ENCODE peak calls at places on chromosomes 4 and X, in nine cellular contexts. One of them, this sample, is unnamed.

GRCh38 chr4:42172921-42173320 is 20.5 kb upstream of the BEND4 start:
- DNase-seq in osteocyte: no peak
- DNase-seq in NB4: no peak
- DNase-seq in neural crest cell: no peak
- DNase-seq in nephron progenitor cell: no peak
- DNase-seq in cardiac fibroblast: no peak
- DNase-seq in ovary: no peak
- DNase-seq in HFF-Myc: no peak
- DNase-seq in kidney epithelial cell: no peak
- DNase-seq in this sample: no peak

GRCh38 chrX:143934542-143934941 is 50.7 kb downstream of the UBE2NL start:
- DNase-seq in HFF-Myc: no peak
- DNase-seq in nephron progenitor cell: peak
- DNase-seq in osteocyte: no peak
- DNase-seq in neural crest cell: no peak
- DNase-seq in NB4: no peak
- DNase-seq in kidney epithelial cell: no peak
- DNase-seq in cardiac fibroblast: no peak
- DNase-seq in ovary: no peak
- DNase-seq in this sample: no peak

GRCh38 chr4:139901516-139902327 is 236.1 kb downstream of the MGST2 start:
- DNase-seq in ovary: no peak
- DNase-seq in HFF-Myc: no peak
- DNase-seq in kidney epithelial cell: no peak
- DNase-seq in neural crest cell: no peak
- DNase-seq in cardiac fibroblast: no peak
- DNase-seq in osteocyte: no peak
- DNase-seq in nephron progenitor cell: no peak
- DNase-seq in NB4: no peak
- DNase-seq in this sample: no peak

GRCh38 chr4:119113033-119113655 is 22.5 kb upstream of the MYOZ2 start:
- DNase-seq in cardiac fibroblast: peak
- DNase-seq in ovary: no peak
- DNase-seq in HFF-Myc: peak
- DNase-seq in neural crest cell: no peak
- DNase-seq in osteocyte: no peak
- DNase-seq in kidney epithelial cell: peak
- DNase-seq in nephron progenitor cell: no peak
- DNase-seq in NB4: peak
- DNase-seq in this sample: no peak

GRCh38 chr4:133618963-133619362 is 469.9 kb downstream of the PCDH10 start:
- DNase-seq in NB4: peak
- DNase-seq in HFF-Myc: no peak
- DNase-seq in cardiac fibroblast: no peak
- DNase-seq in nephron progenitor cell: no peak
- DNase-seq in neural crest cell: no peak
- DNase-seq in ovary: no peak
- DNase-seq in kidney epithelial cell: no peak
- DNase-seq in osteocyte: no peak
- DNase-seq in this sample: no peak

GRCh38 chr4:114615435-114615834 is 16.8 kb downstream of the UGT8 start:
- DNase-seq in neural crest cell: no peak
- DNase-seq in nephron progenitor cell: no peak
- DNase-seq in cardiac fibroblast: no peak
- DNase-seq in ovary: no peak
- DNase-seq in HFF-Myc: no peak
- DNase-seq in NB4: no peak
- DNase-seq in kidney epithelial cell: no peak
- DNase-seq in osteocyte: no peak
- DNase-seq in this sample: no peak

GRCh38 chr4:78057135-78057599 is at the start of gene FRAS1:
- DNase-seq in cardiac fibroblast: no peak
- DNase-seq in NB4: no peak
- DNase-seq in neural crest cell: peak
- DNase-seq in osteocyte: no peak
- DNase-seq in ovary: peak
- DNase-seq in HFF-Myc: peak
- DNase-seq in kidney epithelial cell: no peak
- DNase-seq in nephron progenitor cell: peak
- DNase-seq in this sample: no peak

GRCh38 chrX:12080265-12080664 is 58.0 kb upstream of the FRMPD4 start:
- DNase-seq in cardiac fibroblast: peak
- DNase-seq in neural crest cell: no peak
- DNase-seq in NB4: peak
- DNase-seq in kidney epithelial cell: no peak
- DNase-seq in osteocyte: no peak
- DNase-seq in ovary: no peak
- DNase-seq in HFF-Myc: no peak
- DNase-seq in nephron progenitor cell: peak
- DNase-seq in this sample: no peak

GRCh38 chrX:150649096-150649870 is 43.9 kb upstream of the MTMR1 start:
- DNase-seq in NB4: no peak
- DNase-seq in nephron progenitor cell: no peak
- DNase-seq in kidney epithelial cell: no peak
- DNase-seq in HFF-Myc: no peak
- DNase-seq in osteocyte: no peak
- DNase-seq in ovary: peak
- DNase-seq in cardiac fibroblast: peak
- DNase-seq in neural crest cell: no peak
- DNase-seq in this sample: no peak

DNA sequence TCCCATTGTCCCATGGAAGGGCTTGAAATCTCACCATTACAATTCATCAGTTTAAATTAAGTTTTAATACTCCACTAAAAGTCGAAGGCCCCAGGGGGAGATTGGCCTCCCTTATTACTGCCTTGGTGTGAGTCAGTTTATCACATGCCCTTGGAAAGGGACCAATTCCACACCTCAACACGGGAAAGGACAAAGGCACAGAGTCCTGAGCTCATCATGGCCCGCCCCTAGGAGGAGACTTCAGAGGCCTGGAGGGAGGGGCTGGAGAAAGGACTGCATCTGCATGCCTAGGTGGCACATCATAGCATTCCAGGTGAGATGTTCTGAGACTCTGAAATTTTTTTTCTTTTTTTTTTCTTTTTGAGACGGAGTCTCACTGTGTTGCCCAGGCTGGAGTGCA is 2.8 kb upstream of the SEL1L3 start:
- DNase-seq in cardiac fibroblast: peak
- DNase-seq in nephron progenitor cell: no peak
- DNase-seq in osteocyte: no peak
- DNase-seq in NB4: no peak
- DNase-seq in kidney epithelial cell: peak
- DNase-seq in HFF-Myc: no peak
- DNase-seq in ovary: no peak
- DNase-seq in neural crest cell: no peak
- DNase-seq in this sample: no peak
- TF ChIP-seq CTCF in cardiac fibroblast: no peak
- TF ChIP-seq CTCF in nephron progenitor cell: no peak
- TF ChIP-seq CTCF in osteocyte: no peak
- TF ChIP-seq CTCF in NB4: no peak
- TF ChIP-seq CTCF in kidney epithelial cell: no peak
- TF ChIP-seq CTCF in HFF-Myc: no peak
- TF ChIP-seq CTCF in ovary: no peak
- TF ChIP-seq CTCF in neural crest cell: no peak
- TF ChIP-seq CTCF in this sample: no peak

DNA sequence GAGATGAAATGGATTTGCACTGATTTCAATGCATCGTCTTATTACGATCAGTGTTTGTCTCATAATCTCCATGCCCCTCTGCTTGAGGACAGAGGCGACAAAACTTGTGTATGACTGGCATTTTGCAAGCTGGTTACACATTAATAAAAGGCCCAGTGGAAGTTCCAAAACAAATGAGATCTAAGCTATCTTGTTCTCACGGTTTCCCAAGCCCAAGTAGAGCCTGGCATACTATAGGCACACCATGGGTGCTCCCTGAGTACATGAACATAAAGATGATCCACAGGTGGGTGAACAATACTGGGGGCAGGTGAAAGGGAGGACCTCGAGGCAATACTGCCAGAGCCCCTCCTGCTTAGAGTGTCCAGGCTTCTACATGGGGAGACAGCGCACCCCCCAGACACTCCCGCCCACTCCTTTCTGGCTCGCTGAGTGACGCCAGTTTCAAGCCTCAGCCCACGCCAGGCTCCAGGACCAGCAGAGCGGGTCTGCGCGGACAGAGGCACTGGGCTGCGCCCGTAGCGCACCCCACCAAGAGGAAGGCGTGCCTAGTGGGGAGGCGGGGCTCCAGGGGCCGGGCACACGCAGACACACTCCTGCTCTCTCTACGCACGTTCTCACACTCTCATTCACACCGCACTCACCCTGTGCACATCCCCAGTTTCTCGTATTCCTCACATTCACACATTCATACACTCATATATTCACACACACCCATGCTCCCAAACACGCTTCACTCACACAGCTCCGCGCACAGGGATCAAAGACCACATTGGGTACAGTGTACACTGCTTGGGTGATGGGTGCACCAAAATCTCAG is 8.9 kb upstream of the GSX2 start:
- DNase-seq in NB4: no peak
- DNase-seq in nephron progenitor cell: peak
- DNase-seq in HFF-Myc: no peak
- DNase-seq in cardiac fibroblast: no peak
- DNase-seq in ovary: peak
- DNase-seq in kidney epithelial cell: no peak
- DNase-seq in osteocyte: no peak
- DNase-seq in neural crest cell: no peak
- DNase-seq in this sample: no peak
- TF ChIP-seq CTCF in NB4: no peak
- TF ChIP-seq CTCF in nephron progenitor cell: no peak
- TF ChIP-seq CTCF in HFF-Myc: no peak
- TF ChIP-seq CTCF in cardiac fibroblast: no peak
- TF ChIP-seq CTCF in ovary: no peak
- TF ChIP-seq CTCF in kidney epithelial cell: no peak
- TF ChIP-seq CTCF in osteocyte: no peak
- TF ChIP-seq CTCF in neural crest cell: no peak
- TF ChIP-seq CTCF in this sample: no peak

DNA sequence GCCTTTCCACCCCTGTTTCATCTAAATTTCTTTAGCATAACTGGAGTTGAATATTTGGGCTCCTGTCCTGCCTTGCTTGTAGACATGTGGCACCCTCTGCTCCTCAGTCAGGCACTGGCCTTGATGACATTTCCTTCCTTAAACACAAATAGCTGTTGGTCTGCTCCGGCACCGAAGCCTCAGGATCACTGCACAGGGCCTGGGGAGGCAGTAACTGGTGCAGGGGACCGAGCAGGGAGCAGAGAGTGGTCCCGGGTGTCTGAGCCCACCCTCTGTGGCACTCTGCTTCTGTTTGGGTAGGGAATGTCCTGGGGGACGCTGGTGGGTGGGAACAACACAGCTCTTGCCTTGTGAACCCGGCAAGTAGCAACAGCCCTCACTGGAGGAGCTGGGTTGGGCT is 13.6 kb downstream of the RGS12 start:
- DNase-seq in NB4: no peak
- DNase-seq in neural crest cell: no peak
- DNase-seq in ovary: no peak
- DNase-seq in nephron progenitor cell: no peak
- DNase-seq in kidney epithelial cell: no peak
- DNase-seq in osteocyte: no peak
- DNase-seq in HFF-Myc: no peak
- DNase-seq in cardiac fibroblast: no peak
- DNase-seq in this sample: no peak
- TF ChIP-seq CTCF in NB4: no peak
- TF ChIP-seq CTCF in neural crest cell: no peak
- TF ChIP-seq CTCF in ovary: no peak
- TF ChIP-seq CTCF in nephron progenitor cell: no peak
- TF ChIP-seq CTCF in kidney epithelial cell: no peak
- TF ChIP-seq CTCF in osteocyte: no peak
- TF ChIP-seq CTCF in HFF-Myc: no peak
- TF ChIP-seq CTCF in cardiac fibroblast: no peak
- TF ChIP-seq CTCF in this sample: no peak

GRCh38 chr4:181376058-181376457 is 867.1 kb upstream of the TENM3 start:
- DNase-seq in cardiac fibroblast: no peak
- DNase-seq in osteocyte: no peak
- DNase-seq in HFF-Myc: no peak
- DNase-seq in nephron progenitor cell: no peak
- DNase-seq in neural crest cell: no peak
- DNase-seq in ovary: no peak
- DNase-seq in kidney epithelial cell: no peak
- DNase-seq in NB4: no peak
- DNase-seq in this sample: no peak

DNA sequence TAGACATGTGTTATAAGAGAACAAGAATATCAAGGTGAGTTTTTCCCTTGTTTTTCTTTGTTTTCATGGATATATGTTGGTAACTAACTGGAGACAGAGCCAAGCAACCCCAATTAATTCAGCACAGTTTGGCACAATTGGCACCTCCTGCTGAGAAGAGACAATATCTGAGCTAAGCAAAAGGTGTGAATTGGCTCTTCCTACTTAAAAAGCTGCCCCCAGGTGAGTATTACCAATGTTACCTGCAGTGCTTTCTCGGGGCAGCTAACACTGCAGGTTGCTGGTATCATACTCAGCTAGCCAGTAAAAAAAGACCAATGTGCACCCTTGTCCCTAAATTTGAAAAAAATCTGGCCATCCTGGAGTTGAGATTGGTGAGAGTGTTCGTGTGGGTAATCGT is 871.2 kb upstream of the TENM3 start:
- DNase-seq in nephron progenitor cell: no peak
- DNase-seq in HFF-Myc: no peak
- DNase-seq in NB4: no peak
- DNase-seq in neural crest cell: no peak
- DNase-seq in ovary: no peak
- DNase-seq in cardiac fibroblast: no peak
- DNase-seq in osteocyte: no peak
- DNase-seq in kidney epithelial cell: no peak
- DNase-seq in this sample: no peak
- TF ChIP-seq CTCF in nephron progenitor cell: no peak
- TF ChIP-seq CTCF in HFF-Myc: no peak
- TF ChIP-seq CTCF in NB4: no peak
- TF ChIP-seq CTCF in neural crest cell: no peak
- TF ChIP-seq CTCF in ovary: no peak
- TF ChIP-seq CTCF in cardiac fibroblast: no peak
- TF ChIP-seq CTCF in osteocyte: no peak
- TF ChIP-seq CTCF in kidney epithelial cell: no peak
- TF ChIP-seq CTCF in this sample: no peak

This sample was measured in natural killer cell.